ENCODE peak calls at places on chromosome 2, in ten cellular contexts. V is H1, G is breast epithelium, O is ovary, Z is cardiac muscle cell, S is heart right ventricle, Y is pancreas, P is Peyer's patch, F is uterus, U is dorsolateral prefrontal cortex. Q is an unnamed sample.

GRCh38 chr2:88088999-88089398 is 21.4 kb downstream of the SMYD1 start:
- DNase-seq in V (no peak), G (no peak), O (no peak), Z (no peak), S (no peak), Y (no peak), P (no peak), F (no peak), U (no peak), Q (no peak)

GRCh38 chr2:39525636-39526412 is 88.7 kb upstream of the MAP4K3 start:
- DNase-seq in V (no peak), G (no peak), O (no peak), Z (no peak), S (no peak), Y (no peak), P (no peak), F (no peak), U (no peak), Q (no peak)

GRCh38 chr2:233022561-233022960 is 9.5 kb upstream of the NGEF start:
- DNase-seq in V (no peak), G (no peak), O (no peak), Z (no peak), S (no peak), Y (no peak), P (no peak), F (no peak), U (no peak), Q (no peak)

GRCh38 chr2:26318950-26319349 is 27.0 kb upstream of the SELENOI start:
- DNase-seq in V (no peak), G (no peak), O (no peak), Z (no peak), S (no peak), Y (no peak), P (no peak), F (no peak), U (no peak), Q (no peak)

GRCh38 chr2:168686485-168687191 is 115.8 kb upstream of the NOSTRIN start:
- DNase-seq in V (no peak), G (no peak), O (no peak), Z (no peak), S (no peak), Y (no peak), P (no peak), F (no peak), U (no peak), Q (peak)

GRCh38 chr2:201806442-201806841 is at the start of gene CDK15:
- DNase-seq in V (no peak), G (no peak), O (peak), Z (no peak), S (peak), Y (no peak), P (no peak), F (no peak), U (no peak), Q (peak)

GRCh38 chr2:19854596-19855235 is 47.1 kb downstream of the TTC32 start:
- DNase-seq in V (no peak), G (no peak), O (no peak), Z (no peak), S (no peak), Y (no peak), P (no peak), F (no peak), U (no peak), Q (no peak)

GRCh38 chr2:234145057-234145456 is 94.6 kb downstream of the SPP2 start:
- DNase-seq in V (no peak), G (no peak), O (no peak), Z (no peak), S (no peak), Y (no peak), P (no peak), F (no peak), U (no peak), Q (no peak)

GRCh38 chr2:189933041-189933440 is 129.5 kb downstream of the MSTN start:
- DNase-seq in V (no peak), G (no peak), O (no peak), Z (no peak), S (no peak), Y (no peak), P (no peak), F (no peak), U (no peak), Q (peak)

GRCh38 chr2:8214221-8214620 is 467.6 kb upstream of the ID2 start:
- DNase-seq in V (no peak), G (no peak), O (no peak), Z (no peak), S (no peak), Y (no peak), P (no peak), F (no peak), U (no peak), Q (no peak)

GRCh38 chr2:79638410-79638809 is 125.6 kb downstream of the CTNNA2 start:
- DNase-seq in V (no peak), G (no peak), O (no peak), Z (no peak), S (no peak), Y (no peak), P (no peak), F (no peak), U (no peak), Q (no peak)

GRCh38 chr2:144267209-144267608 is 252.7 kb downstream of the ZEB2 start:
- DNase-seq in V (no peak), G (no peak), O (no peak), Z (no peak), S (no peak), Y (no peak), P (no peak), F (no peak), U (no peak), Q (no peak)

GRCh38 chr2:189297446-189297845 is 117.9 kb upstream of the COL5A2 start:
- DNase-seq in V (no peak), G (no peak), O (no peak), Z (no peak), S (no peak), Y (no peak), P (no peak), F (no peak), U (no peak), Q (no peak)

GRCh38 chr2:138493334-138493733 is 8.2 kb upstream of the SPOPL start:
- DNase-seq in V (no peak), G (no peak), O (no peak), Z (no peak), S (no peak), Y (no peak), P (no peak), F (no peak), U (no peak), Q (no peak)

GRCh38 chr2:138494265-138494966 is 7.2 kb upstream of the SPOPL start:
- DNase-seq in V (no peak), G (no peak), O (no peak), Z (no peak), S (no peak), Y (no peak), P (no peak), F (no peak), U (no peak), Q (no peak)

GRCh38 chr2:138490673-138491494 is 10.7 kb upstream of the SPOPL start:
- DNase-seq in V (no peak), G (no peak), O (no peak), Z (no peak), S (no peak), Y (no peak), P (no peak), F (no peak), U (no peak), Q (no peak)

GRCh38 chr2:138492160-138492559 is 9.4 kb upstream of the SPOPL start:
- DNase-seq in V (no peak), G (no peak), O (no peak), Z (no peak), S (no peak), Y (no peak), P (no peak), F (no peak), U (no peak), Q (no peak)

GRCh38 chr2:138491495-138491862 is 10.1 kb upstream of the SPOPL start:
- DNase-seq in V (no peak), G (no peak), O (no peak), Z (no peak), S (no peak), Y (no peak), P (no peak), F (no peak), U (no peak), Q (no peak)
- H3K27ac ChIP-seq in V (no peak), G (peak), O (no peak), Z (no peak), S (no peak), Y (peak), P (no peak), F (no peak), U (no peak), Q (no peak)

GRCh38 chr2:173953047-173953424 is 12.1 kb downstream of the SP3 start:
- DNase-seq in V (no peak), G (no peak), O (no peak), Z (no peak), S (no peak), Y (no peak), P (no peak), F (no peak), U (no peak), Q (no peak)

GRCh38 chr2:173955867-173956266 is 9.3 kb downstream of the SP3 start:
- DNase-seq in V (no peak), G (no peak), O (no peak), Z (no peak), S (no peak), Y (no peak), P (no peak), F (no peak), U (no peak), Q (no peak)

GRCh38 chr2:173948827-173949226 is 16.3 kb downstream of the SP3 start:
- DNase-seq in V (no peak), G (no peak), O (no peak), Z (no peak), S (no peak), Y (no peak), P (no peak), F (no peak), U (no peak), Q (no peak)

GRCh38 chr2:173955004-173955403 is 10.2 kb downstream of the SP3 start:
- DNase-seq in V (no peak), G (no peak), O (no peak), Z (no peak), S (no peak), Y (no peak), P (no peak), F (no peak), U (no peak), Q (no peak)

DNA sequence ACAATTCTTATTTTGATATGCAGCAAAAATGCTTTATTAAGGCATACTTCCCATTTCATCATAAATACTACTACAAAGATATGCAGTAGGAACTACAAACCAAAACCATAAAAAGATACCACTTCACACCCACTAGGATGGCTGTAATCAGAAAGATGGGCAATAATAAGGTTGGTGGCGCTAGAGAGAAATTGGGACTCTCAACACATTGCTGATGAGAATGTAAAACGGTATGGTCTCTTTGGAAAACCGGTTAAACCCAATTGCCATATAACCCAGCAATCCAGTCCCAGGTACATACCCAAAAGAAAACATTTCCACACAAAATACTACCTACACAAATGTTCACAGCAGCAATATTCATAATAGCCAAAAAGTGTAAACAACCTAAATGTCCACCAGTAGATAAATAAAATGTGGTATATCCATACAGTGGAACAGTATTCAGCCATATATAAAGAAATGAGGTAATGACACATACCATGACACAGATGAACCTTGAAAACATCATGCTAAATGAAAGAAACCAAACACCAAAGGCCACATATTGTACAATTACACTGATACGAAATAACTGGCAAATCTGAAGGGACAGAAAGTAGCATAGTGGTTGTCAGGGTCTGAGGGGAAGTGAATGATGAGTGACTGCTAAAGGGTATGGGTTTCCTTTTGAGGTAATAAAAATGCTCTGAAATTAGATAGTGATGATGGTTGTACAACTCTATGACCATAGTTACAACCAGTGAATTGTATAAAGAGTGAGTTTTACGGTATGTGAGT is 12.7 kb downstream of the SP3 start:
- DNase-seq in V (no peak), G (no peak), O (no peak), Z (no peak), S (no peak), Y (no peak), P (no peak), F (no peak), U (no peak), Q (no peak)
- TF ChIP-seq CTCF in V (no peak), G (no peak), O (no peak), Z (no peak), S (no peak), Y (no peak), P (no peak), F (no peak), U (no peak), Q (no peak)

DNA sequence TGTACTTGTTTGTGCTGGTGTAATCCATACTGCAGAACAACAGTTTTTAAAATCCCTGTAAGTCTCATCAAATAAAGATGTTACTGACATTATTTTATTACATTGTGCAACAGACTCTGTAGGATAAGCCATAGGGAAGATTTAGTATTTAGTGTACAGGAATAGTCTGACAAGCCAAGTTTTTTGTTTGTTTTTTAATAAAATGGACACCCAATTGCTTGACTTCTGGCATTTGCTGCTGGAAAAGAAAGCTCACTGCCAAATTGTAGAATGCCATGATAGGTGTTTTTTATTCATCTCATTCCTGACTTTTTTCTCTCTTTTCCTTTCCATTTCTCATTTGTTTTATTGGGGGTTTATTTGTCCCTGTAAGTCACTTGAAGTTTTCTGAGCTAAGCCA is 38.1 kb downstream of the SMARCAL1 start:
- DNase-seq in V (no peak), G (no peak), O (no peak), Z (no peak), S (no peak), Y (no peak), P (no peak), F (no peak), U (no peak), Q (no peak)
- H3K27ac ChIP-seq in V (no peak), G (no peak), O (no peak), Z (no peak), S (no peak), Y (no peak), P (no peak), F (no peak), U (no peak), Q (no peak)

GRCh38 chr2:117968724-117969121 is 45.1 kb downstream of the CCDC93 start:
- DNase-seq in V (no peak), G (no peak), O (no peak), Z (no peak), S (no peak), Y (no peak), P (no peak), F (no peak), U (no peak), Q (no peak)
- TF ChIP-seq CTCF in V (no peak), G (no peak), O (no peak), Z (peak), S (no peak), Y (no peak), P (no peak), F (no peak), U (no peak), Q (peak)

Q was measured in osteoblast.